ENCODE peak calls at places on chromosomes 1 and 21, in seven cellular contexts. R, B, A, Q, J, F and G are unnamed samples.

GRCh38 chr1:107140703-107141490 is at the start of gene NTNG1:
- DNase-seq in Q (peak), A (no peak), R (no peak), J (no peak), F (no peak), B (no peak), G (no peak)

GRCh38 chr21:38178653-38179503 is 77.9 kb upstream of the KCNJ15 start:
- DNase-seq in R (no peak), F (no peak), A (no peak), J (no peak), B (no peak), Q (no peak), G (no peak)

GRCh38 chr1:211698161-211699026 is 23.0 kb upstream of the NEK2 start:
- DNase-seq in R (peak), A (peak), B (peak), F (peak), Q (peak), J (peak), G (peak)

GRCh38 chr1:243483084-243483845 is 227.4 kb downstream of the SDCCAG8 start:
- DNase-seq in B (no peak), R (no peak), Q (no peak), A (no peak), F (peak), J (no peak), G (no peak)

GRCh38 chr1:178465011-178465410 is 31.8 kb downstream of the CLEC20A start:
- DNase-seq in A (no peak), B (no peak), R (no peak), J (no peak), Q (no peak), F (no peak), G (no peak)

GRCh38 chr21:44483288-44484237 is 28.3 kb downstream of the LRRC3 start:
- DNase-seq in Q (no peak), F (no peak), B (no peak), J (no peak), R (no peak), A (no peak), G (no peak)

GRCh38 chr1:88509369-88509768 is 174.7 kb upstream of the PKN2 start:
- DNase-seq in F (no peak), A (no peak), J (no peak), Q (no peak), R (no peak), B (no peak), G (no peak)

GRCh38 chr21:43590220-43590619 is 69.1 kb downstream of the HSF2BP start:
- DNase-seq in R (no peak), J (no peak), F (no peak), Q (no peak), A (no peak), B (no peak), G (no peak)

GRCh38 chr1:62237361-62237760 is 42.7 kb downstream of the L1TD1 start:
- DNase-seq in B (no peak), J (no peak), Q (no peak), A (no peak), R (no peak), F (no peak), G (no peak)

GRCh38 chr1:117017648-117018047 is 16.1 kb downstream of the CD101 start:
- DNase-seq in Q (no peak), R (no peak), F (no peak), J (no peak), A (no peak), B (no peak), G (no peak)

GRCh38 chr1:186212574-186213224 is 162.4 kb downstream of the TPR start:
- DNase-seq in J (peak), A (peak), B (peak), R (no peak), F (peak), Q (no peak), G (peak)

GRCh38 chr1:235557495-235557894 is 53.2 kb upstream of the B3GALNT2 start:
- DNase-seq in J (no peak), Q (no peak), R (no peak), B (peak), A (no peak), F (no peak), G (no peak)
- TF ChIP-seq CTCF in J (no peak), Q (no peak), R (no peak), B (peak), A (no peak), F (no peak), G (no peak)

DNA sequence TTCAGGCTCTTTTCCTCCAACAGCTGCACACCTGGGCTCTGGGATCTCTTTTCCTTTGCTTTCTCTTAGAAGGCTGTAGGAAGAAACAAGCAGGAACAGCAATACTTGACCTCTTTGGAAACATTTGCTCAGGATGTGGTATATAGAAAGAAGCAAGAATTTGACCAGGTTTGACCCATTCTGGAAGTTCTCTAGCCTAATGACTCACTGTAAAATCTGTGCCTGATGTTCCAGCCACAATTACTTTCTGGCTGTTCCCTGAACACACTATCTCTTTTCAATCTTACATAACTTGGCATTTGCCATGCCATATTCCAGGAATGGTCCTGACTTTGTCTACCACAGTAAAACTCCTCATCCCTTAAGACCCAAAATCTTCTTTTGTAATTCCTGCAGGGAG is 419.9 kb upstream of the DAB1 start:
- DNase-seq in Q (no peak), F (no peak), B (no peak), A (no peak), R (no peak), J (no peak), G (no peak)
- TF ChIP-seq EP300 in Q (no peak), F (no peak), B (no peak), A (no peak), R (no peak), J (no peak), G (no peak)

DNA sequence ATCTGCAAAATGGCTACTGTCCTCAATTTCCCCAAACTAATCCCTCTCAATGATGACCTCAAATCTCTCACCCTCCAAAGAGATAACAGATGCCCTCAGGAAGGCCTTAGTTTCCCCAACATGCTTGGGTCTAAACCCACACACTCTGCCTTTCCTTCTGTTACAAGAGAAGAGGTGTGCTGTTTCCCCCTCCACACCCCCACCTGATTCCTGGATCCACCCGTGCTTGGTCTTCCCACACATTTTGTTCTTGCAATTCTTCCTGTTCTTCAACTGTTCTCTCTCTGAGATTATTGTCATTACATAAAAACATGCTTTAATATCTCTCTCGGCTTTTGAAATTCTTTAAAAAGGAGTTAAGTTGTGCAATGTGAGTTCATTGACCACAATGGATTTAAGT is 5.7 kb upstream of the CBR3 start:
- DNase-seq in F (peak), J (no peak), B (no peak), A (no peak), R (no peak), Q (no peak), G (no peak)
- TF ChIP-seq CTCF in F (no peak), J (no peak), B (no peak), A (no peak), R (no peak), Q (no peak), G (no peak)

GRCh38 chr1:156420209-156421061 is 51.4 kb downstream of the RHBG start:
- DNase-seq in R (no peak), Q (no peak), F (no peak), B (peak), J (no peak), A (no peak), G (no peak)

GRCh38 chr1:156419863-156420208 is 50.8 kb downstream of the RHBG start:
- DNase-seq in B (peak), Q (no peak), R (no peak), F (no peak), J (no peak), A (no peak), G (no peak)

GRCh38 chr1:156422602-156423091 is 53.6 kb downstream of the RHBG start:
- DNase-seq in Q (no peak), J (no peak), A (no peak), B (peak), F (no peak), R (peak), G (no peak)

GRCh38 chr1:156421939-156422601 is 53.1 kb downstream of the RHBG start:
- DNase-seq in B (no peak), R (no peak), F (no peak), Q (no peak), J (no peak), A (no peak), G (no peak)

GRCh38 chr1:156421062-156421938 is 52.3 kb downstream of the RHBG start:
- DNase-seq in A (peak), B (peak), R (peak), J (peak), Q (peak), F (peak), G (peak)
- TF ChIP-seq EP300 in A (no peak), B (no peak), R (no peak), J (no peak), Q (no peak), F (no peak), G (no peak)

DNA sequence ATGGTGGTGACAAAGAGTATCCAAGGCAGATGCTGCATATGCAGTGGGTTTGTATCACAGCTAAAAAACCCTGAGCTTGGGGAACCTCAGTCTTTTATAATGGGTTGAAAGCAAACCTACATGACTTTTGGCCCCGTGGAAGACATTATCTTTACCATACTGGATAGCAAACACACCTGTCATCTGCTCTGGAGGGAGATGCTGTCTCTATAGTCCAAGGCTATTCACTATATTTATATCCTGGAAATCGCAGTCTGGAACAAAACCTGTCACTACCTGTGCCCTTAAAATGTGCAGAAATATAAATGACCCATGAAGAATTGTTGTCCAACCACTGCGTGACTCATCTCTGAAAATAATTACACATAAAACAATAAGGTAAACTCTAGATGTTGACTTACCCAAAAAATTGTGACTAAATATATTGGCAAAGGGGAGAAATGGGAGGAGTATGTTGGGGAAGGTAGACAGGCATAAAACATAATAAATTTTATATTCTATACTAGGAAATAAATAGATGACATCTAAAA is 121.0 kb upstream of the CXADR start:
- DNase-seq in Q (no peak), F (no peak), J (no peak), B (no peak), A (no peak), R (no peak), G (no peak)
- TF ChIP-seq CTCF in Q (no peak), F (no peak), J (no peak), B (no peak), A (no peak), R (no peak), G (no peak)

GRCh38 chr21:29072873-29073221 is 601 bp downstream of the CCT8 start:
- DNase-seq in B (no peak), A (no peak), Q (no peak), F (no peak), R (no peak), J (no peak), G (no peak)

GRCh38 chr21:29075706-29076447 is 2.4 kb upstream of the CCT8 start:
- DNase-seq in Q (no peak), R (no peak), J (no peak), F (no peak), B (no peak), A (no peak), G (no peak)

GRCh38 chr21:29074007-29074376 is 544 bp upstream of the CCT8 start:
- DNase-seq in B (no peak), Q (no peak), F (no peak), A (peak), J (no peak), R (no peak), G (no peak)

GRCh38 chr21:29074783-29075182 is 1.3 kb upstream of the CCT8 start:
- DNase-seq in A (no peak), F (no peak), R (no peak), J (no peak), B (no peak), Q (no peak), G (no peak)

GRCh38 chr21:29073222-29074006 is at the start of gene CCT8:
- DNase-seq in Q (peak), B (peak), A (peak), J (peak), F (peak), R (peak), G (peak)
- TF ChIP-seq EP300 in Q (no peak), B (no peak), A (no peak), J (peak), F (no peak), R (no peak), G (no peak)